ENCODE peak calls at places on chromosomes 7 and 10, in nine cellular contexts. One of them, this sample, is unnamed.

GRCh38 chr10:118991326-118991725 is 38.2 kb upstream of the NANOS1 start:
- DNase-seq in non-pigmented ciliary epithelial cell: no peak
- DNase-seq in stimulated activated CD4-positive, alpha-beta T cell treated with anti-CD3 and anti-CD28 coated beads, Interleukin-2, amount 100 ng/mL, for 24 hours: no peak
- DNase-seq in RWPE1: no peak
- DNase-seq in NCI-H460: no peak
- DNase-seq in activated CD4-positive, alpha-beta T cell treated with anti-CD3 and anti-CD28 coated beads, Interleukin-2, amount 50 U/mL, for 48 hours: no peak
- DNase-seq in Daoy: no peak
- DNase-seq in Caco-2: no peak
- DNase-seq in BE2C: no peak
- DNase-seq in this sample: no peak

GRCh38 chr10:106078796-106079576 is 1085.5 kb downstream of the SORCS1 start:
- DNase-seq in non-pigmented ciliary epithelial cell: peak
- DNase-seq in stimulated activated CD4-positive, alpha-beta T cell treated with anti-CD3 and anti-CD28 coated beads, Interleukin-2, amount 100 ng/mL, for 24 hours: no peak
- DNase-seq in RWPE1: no peak
- DNase-seq in NCI-H460: peak
- DNase-seq in activated CD4-positive, alpha-beta T cell treated with anti-CD3 and anti-CD28 coated beads, Interleukin-2, amount 50 U/mL, for 48 hours: no peak
- DNase-seq in Daoy: no peak
- DNase-seq in Caco-2: no peak
- DNase-seq in BE2C: no peak
- DNase-seq in this sample: peak

GRCh38 chr7:102410918-102411317 is 14.8 kb downstream of the PRKRIP1 start:
- DNase-seq in non-pigmented ciliary epithelial cell: no peak
- DNase-seq in stimulated activated CD4-positive, alpha-beta T cell treated with anti-CD3 and anti-CD28 coated beads, Interleukin-2, amount 100 ng/mL, for 24 hours: no peak
- DNase-seq in RWPE1: no peak
- DNase-seq in NCI-H460: no peak
- DNase-seq in activated CD4-positive, alpha-beta T cell treated with anti-CD3 and anti-CD28 coated beads, Interleukin-2, amount 50 U/mL, for 48 hours: no peak
- DNase-seq in Daoy: no peak
- DNase-seq in Caco-2: no peak
- DNase-seq in BE2C: no peak
- DNase-seq in this sample: no peak

GRCh38 chr7:108034586-108034985 is 31.6 kb upstream of the LAMB1 start:
- DNase-seq in non-pigmented ciliary epithelial cell: no peak
- DNase-seq in stimulated activated CD4-positive, alpha-beta T cell treated with anti-CD3 and anti-CD28 coated beads, Interleukin-2, amount 100 ng/mL, for 24 hours: no peak
- DNase-seq in RWPE1: no peak
- DNase-seq in NCI-H460: no peak
- DNase-seq in activated CD4-positive, alpha-beta T cell treated with anti-CD3 and anti-CD28 coated beads, Interleukin-2, amount 50 U/mL, for 48 hours: no peak
- DNase-seq in Daoy: no peak
- DNase-seq in Caco-2: peak
- DNase-seq in BE2C: no peak
- DNase-seq in this sample: no peak

GRCh38 chr10:4016214-4016740 is 231.3 kb upstream of the KLF6 start:
- DNase-seq in non-pigmented ciliary epithelial cell: no peak
- DNase-seq in stimulated activated CD4-positive, alpha-beta T cell treated with anti-CD3 and anti-CD28 coated beads, Interleukin-2, amount 100 ng/mL, for 24 hours: no peak
- DNase-seq in RWPE1: no peak
- DNase-seq in NCI-H460: no peak
- DNase-seq in activated CD4-positive, alpha-beta T cell treated with anti-CD3 and anti-CD28 coated beads, Interleukin-2, amount 50 U/mL, for 48 hours: no peak
- DNase-seq in Daoy: no peak
- DNase-seq in Caco-2: no peak
- DNase-seq in BE2C: no peak
- DNase-seq in this sample: no peak

GRCh38 chr10:86585726-86586048 is 64.1 kb upstream of the WAPL start:
- DNase-seq in non-pigmented ciliary epithelial cell: no peak
- DNase-seq in stimulated activated CD4-positive, alpha-beta T cell treated with anti-CD3 and anti-CD28 coated beads, Interleukin-2, amount 100 ng/mL, for 24 hours: no peak
- DNase-seq in RWPE1: no peak
- DNase-seq in NCI-H460: no peak
- DNase-seq in activated CD4-positive, alpha-beta T cell treated with anti-CD3 and anti-CD28 coated beads, Interleukin-2, amount 50 U/mL, for 48 hours: no peak
- DNase-seq in Daoy: no peak
- DNase-seq in Caco-2: no peak
- DNase-seq in BE2C: no peak
- DNase-seq in this sample: no peak

GRCh38 chr7:143394777-143395176 is 13.6 kb downstream of the ZYX start:
- DNase-seq in non-pigmented ciliary epithelial cell: no peak
- DNase-seq in stimulated activated CD4-positive, alpha-beta T cell treated with anti-CD3 and anti-CD28 coated beads, Interleukin-2, amount 100 ng/mL, for 24 hours: no peak
- DNase-seq in RWPE1: no peak
- DNase-seq in NCI-H460: no peak
- DNase-seq in activated CD4-positive, alpha-beta T cell treated with anti-CD3 and anti-CD28 coated beads, Interleukin-2, amount 50 U/mL, for 48 hours: no peak
- DNase-seq in Daoy: no peak
- DNase-seq in Caco-2: no peak
- DNase-seq in BE2C: no peak
- DNase-seq in this sample: no peak

GRCh38 chr7:44772440-44772839 is 23.8 kb downstream of the ZMIZ2 start:
- DNase-seq in non-pigmented ciliary epithelial cell: no peak
- DNase-seq in stimulated activated CD4-positive, alpha-beta T cell treated with anti-CD3 and anti-CD28 coated beads, Interleukin-2, amount 100 ng/mL, for 24 hours: no peak
- DNase-seq in RWPE1: no peak
- DNase-seq in NCI-H460: no peak
- DNase-seq in activated CD4-positive, alpha-beta T cell treated with anti-CD3 and anti-CD28 coated beads, Interleukin-2, amount 50 U/mL, for 48 hours: no peak
- DNase-seq in Daoy: no peak
- DNase-seq in Caco-2: no peak
- DNase-seq in BE2C: no peak
- DNase-seq in this sample: no peak

GRCh38 chr10:96606216-96606615 is 19.4 kb upstream of the TM9SF3 start:
- DNase-seq in non-pigmented ciliary epithelial cell: no peak
- DNase-seq in stimulated activated CD4-positive, alpha-beta T cell treated with anti-CD3 and anti-CD28 coated beads, Interleukin-2, amount 100 ng/mL, for 24 hours: no peak
- DNase-seq in RWPE1: no peak
- DNase-seq in NCI-H460: no peak
- DNase-seq in activated CD4-positive, alpha-beta T cell treated with anti-CD3 and anti-CD28 coated beads, Interleukin-2, amount 50 U/mL, for 48 hours: no peak
- DNase-seq in Daoy: peak
- DNase-seq in Caco-2: peak
- DNase-seq in BE2C: no peak
- DNase-seq in this sample: peak

GRCh38 chr10:133139561-133140065 is 20.4 kb upstream of the KNDC1 start:
- DNase-seq in non-pigmented ciliary epithelial cell: no peak
- DNase-seq in stimulated activated CD4-positive, alpha-beta T cell treated with anti-CD3 and anti-CD28 coated beads, Interleukin-2, amount 100 ng/mL, for 24 hours: no peak
- DNase-seq in RWPE1: no peak
- DNase-seq in NCI-H460: no peak
- DNase-seq in activated CD4-positive, alpha-beta T cell treated with anti-CD3 and anti-CD28 coated beads, Interleukin-2, amount 50 U/mL, for 48 hours: no peak
- DNase-seq in Daoy: no peak
- DNase-seq in Caco-2: peak
- DNase-seq in BE2C: no peak
- DNase-seq in this sample: peak

GRCh38 chr10:46992794-46993552 is 81.7 kb downstream of the PTPN20 start:
- DNase-seq in non-pigmented ciliary epithelial cell: peak
- DNase-seq in stimulated activated CD4-positive, alpha-beta T cell treated with anti-CD3 and anti-CD28 coated beads, Interleukin-2, amount 100 ng/mL, for 24 hours: no peak
- DNase-seq in RWPE1: peak
- DNase-seq in NCI-H460: peak
- DNase-seq in activated CD4-positive, alpha-beta T cell treated with anti-CD3 and anti-CD28 coated beads, Interleukin-2, amount 50 U/mL, for 48 hours: no peak
- DNase-seq in Daoy: peak
- DNase-seq in Caco-2: no peak
- DNase-seq in BE2C: peak
- DNase-seq in this sample: peak

GRCh38 chr7:2030475-2031456 is 202.0 kb downstream of the MAD1L1 start:
- DNase-seq in non-pigmented ciliary epithelial cell: no peak
- DNase-seq in stimulated activated CD4-positive, alpha-beta T cell treated with anti-CD3 and anti-CD28 coated beads, Interleukin-2, amount 100 ng/mL, for 24 hours: no peak
- DNase-seq in RWPE1: no peak
- DNase-seq in NCI-H460: no peak
- DNase-seq in activated CD4-positive, alpha-beta T cell treated with anti-CD3 and anti-CD28 coated beads, Interleukin-2, amount 50 U/mL, for 48 hours: peak
- DNase-seq in Daoy: no peak
- DNase-seq in Caco-2: peak
- DNase-seq in BE2C: peak
- DNase-seq in this sample: no peak

GRCh38 chr10:33509231-33509871 is 174.9 kb upstream of the NRP1 start:
- DNase-seq in non-pigmented ciliary epithelial cell: peak
- DNase-seq in stimulated activated CD4-positive, alpha-beta T cell treated with anti-CD3 and anti-CD28 coated beads, Interleukin-2, amount 100 ng/mL, for 24 hours: peak
- DNase-seq in RWPE1: peak
- DNase-seq in NCI-H460: peak
- DNase-seq in activated CD4-positive, alpha-beta T cell treated with anti-CD3 and anti-CD28 coated beads, Interleukin-2, amount 50 U/mL, for 48 hours: peak
- DNase-seq in Daoy: peak
- DNase-seq in Caco-2: peak
- DNase-seq in BE2C: peak
- DNase-seq in this sample: peak

GRCh38 chr7:23404546-23405239 is 65.6 kb downstream of the IGF2BP3 start:
- DNase-seq in non-pigmented ciliary epithelial cell: no peak
- DNase-seq in stimulated activated CD4-positive, alpha-beta T cell treated with anti-CD3 and anti-CD28 coated beads, Interleukin-2, amount 100 ng/mL, for 24 hours: peak
- DNase-seq in RWPE1: no peak
- DNase-seq in NCI-H460: no peak
- DNase-seq in activated CD4-positive, alpha-beta T cell treated with anti-CD3 and anti-CD28 coated beads, Interleukin-2, amount 50 U/mL, for 48 hours: peak
- DNase-seq in Daoy: no peak
- DNase-seq in Caco-2: no peak
- DNase-seq in BE2C: no peak
- DNase-seq in this sample: no peak

GRCh38 chr10:115942106-115942505 is 330.9 kb downstream of the GFRA1 start:
- DNase-seq in non-pigmented ciliary epithelial cell: no peak
- DNase-seq in stimulated activated CD4-positive, alpha-beta T cell treated with anti-CD3 and anti-CD28 coated beads, Interleukin-2, amount 100 ng/mL, for 24 hours: no peak
- DNase-seq in RWPE1: no peak
- DNase-seq in NCI-H460: peak
- DNase-seq in activated CD4-positive, alpha-beta T cell treated with anti-CD3 and anti-CD28 coated beads, Interleukin-2, amount 50 U/mL, for 48 hours: no peak
- DNase-seq in Daoy: no peak
- DNase-seq in Caco-2: no peak
- DNase-seq in BE2C: no peak
- DNase-seq in this sample: no peak